ENCODE peak calls at places on chromosomes 13 and 19, in five cellular contexts. D is CD8-positive, alpha-beta memory T cell; A is gastrocnemius medialis; O is fibroblast of mammary gland; Q is astrocyte. M is an unnamed sample.

GRCh38 chr19:55258476-55258827 is 365 bp downstream of the PPP6R1 start:
- DNase-seq in D (no peak), A (no peak), Q (peak), O (no peak), M (no peak)

GRCh38 chr13:114089751-114090400 is 42.5 kb downstream of the RASA3 start:
- DNase-seq in A (no peak), D (no peak), O (no peak), Q (no peak), M (peak)

GRCh38 chr13:45370922-45371406 is 30.0 kb upstream of the TPT1 start:
- DNase-seq in A (peak), D (peak), Q (peak), O (peak), M (peak)

GRCh38 chr19:911197-912033 is 1.6 kb downstream of the R3HDM4 start:
- DNase-seq in O (no peak), D (no peak), A (no peak), Q (no peak), M (no peak)

GRCh38 chr13:79434578-79434977 is 28.5 kb upstream of the RBM26 start:
- DNase-seq in A (no peak), Q (peak), D (no peak), O (peak), M (no peak)

GRCh38 chr13:68727165-68727564 is 1380.5 kb upstream of the ATXN8OS start:
- DNase-seq in D (no peak), A (no peak), O (peak), Q (peak), M (no peak)

GRCh38 chr13:30110301-30111070 is 196.9 kb downstream of the KATNAL1 start:
- DNase-seq in A (no peak), O (peak), D (no peak), Q (no peak), M (no peak)

GRCh38 chr19:2261438-2262172 is 5.4 kb upstream of the JSRP1 start:
- DNase-seq in Q (no peak), A (no peak), O (peak), D (peak), M (no peak)

GRCh38 chr13:52738719-52739467 is 727 bp downstream of the CNMD start:
- DNase-seq in A (no peak), D (peak), O (no peak), Q (no peak), M (peak)

GRCh38 chr13:32029684-32030083 is 1.9 kb upstream of the FRY start:
- DNase-seq in O (no peak), Q (no peak), A (no peak), D (no peak), M (no peak)

GRCh38 chr19:46537136-46538097 is 41.8 kb upstream of the PNMA8B start:
- DNase-seq in D (peak), O (peak), Q (no peak), A (no peak), M (no peak)

GRCh38 chr19:39154626-39155100 is 29.1 kb downstream of the PAK4 start:
- DNase-seq in A (no peak), D (no peak), O (no peak), Q (no peak), M (no peak)

GRCh38 chr13:91601273-91601672 is 202.9 kb downstream of the GPC5 start:
- DNase-seq in D (no peak), A (no peak), O (no peak), Q (no peak), M (no peak)

GRCh38 chr19:56087647-56088346 is 33.3 kb downstream of the ZNF787 start:
- DNase-seq in Q (no peak), D (no peak), O (no peak), A (no peak), M (no peak)

GRCh38 chr13:22114630-22115311 is 443.9 kb downstream of the FGF9 start:
- DNase-seq in Q (no peak), D (peak), O (no peak), A (peak), M (no peak)

GRCh38 chr13:42883771-42884170 is 102.4 kb downstream of the FAM216B start:
- DNase-seq in Q (peak), O (peak), D (no peak), A (peak), M (no peak)

GRCh38 chr19:4414144-4414799 is 11.8 kb downstream of the CHAF1A start:
- DNase-seq in Q (no peak), O (peak), D (no peak), A (no peak), M (no peak)

GRCh38 chr19:5308471-5309437 is 31.9 kb downstream of the PTPRS start:
- DNase-seq in O (peak), D (no peak), Q (peak), A (peak), M (peak)

GRCh38 chr19:39127812-39128510 is 2.4 kb downstream of the PAK4 start:
- DNase-seq in O (no peak), A (no peak), Q (no peak), D (no peak), M (no peak)

GRCh38 chr19:35160629-35161433 is 6.3 kb downstream of the FXYD5 start:
- DNase-seq in D (no peak), A (no peak), O (no peak), Q (no peak), M (no peak)

GRCh38 chr13:46593403-46593802 is 40.4 kb downstream of the LRCH1 start:
- DNase-seq in D (peak), O (no peak), A (no peak), Q (no peak), M (no peak)

GRCh38 chr13:112951674-112952371 is 17.2 kb upstream of the MCF2L start:
- DNase-seq in D (no peak), A (no peak), Q (no peak), O (no peak), M (no peak)

GRCh38 chr13:108342369-108343289 is 73.1 kb downstream of the TNFSF13B start:
- DNase-seq in Q (peak), O (peak), D (no peak), A (no peak), M (no peak)

GRCh38 chr13:49400755-49401659 is 42.9 kb downstream of the CAB39L start:
- DNase-seq in D (no peak), Q (peak), O (peak), A (no peak), M (no peak)

GRCh38 chr13:114054830-114055439 is 77.5 kb downstream of the RASA3 start:
- DNase-seq in Q (no peak), O (no peak), A (no peak), D (no peak), M (peak)

GRCh38 chr13:99506632-99507031 is 5.4 kb downstream of the TM9SF2 start:
- DNase-seq in O (no peak), A (no peak), Q (no peak), D (no peak), M (no peak)

GRCh38 chr13:49499889-49500660 is 4.3 kb downstream of the PHF11 start:
- DNase-seq in Q (peak), D (no peak), O (peak), A (no peak), M (no peak)

GRCh38 chr19:45828523-45828922 is 13.4 kb upstream of the RSPH6A start:
- DNase-seq in O (no peak), Q (no peak), D (no peak), A (no peak), M (no peak)

GRCh38 chr13:29260684-29261083 is 334.8 kb downstream of the SLC7A1 start:
- DNase-seq in O (no peak), Q (no peak), D (no peak), A (no peak), M (no peak)

GRCh38 chr13:64054306-64054705 is 2638.7 kb upstream of the PCDH20 start:
- DNase-seq in Q (no peak), D (no peak), O (no peak), A (no peak), M (no peak)

GRCh38 chr19:1239420-1239795 is 1.6 kb upstream of the CBARP start:
- DNase-seq in O (no peak), D (no peak), Q (no peak), A (no peak), M (no peak)

GRCh38 chr13:63297162-63297561 is 1881.5 kb upstream of the PCDH20 start:
- DNase-seq in Q (no peak), D (no peak), A (no peak), O (no peak), M (no peak)

GRCh38 chr13:49635599-49636433 is 7.5 kb downstream of the ARL11 start:
- DNase-seq in D (peak), O (peak), A (no peak), Q (peak), M (no peak)

GRCh38 chr13:33261426-33262068 is 24.0 kb downstream of the STARD13 start:
- DNase-seq in D (no peak), A (no peak), O (no peak), Q (no peak), M (peak)

GRCh38 chr13:46577656-46578589 is 25.0 kb downstream of the LRCH1 start:
- DNase-seq in Q (peak), O (peak), D (no peak), A (no peak), M (no peak)

GRCh38 chr13:100440756-100441421 is 147.7 kb downstream of the GGACT start:
- DNase-seq in A (no peak), O (peak), D (no peak), Q (peak), M (no peak)

DNA sequence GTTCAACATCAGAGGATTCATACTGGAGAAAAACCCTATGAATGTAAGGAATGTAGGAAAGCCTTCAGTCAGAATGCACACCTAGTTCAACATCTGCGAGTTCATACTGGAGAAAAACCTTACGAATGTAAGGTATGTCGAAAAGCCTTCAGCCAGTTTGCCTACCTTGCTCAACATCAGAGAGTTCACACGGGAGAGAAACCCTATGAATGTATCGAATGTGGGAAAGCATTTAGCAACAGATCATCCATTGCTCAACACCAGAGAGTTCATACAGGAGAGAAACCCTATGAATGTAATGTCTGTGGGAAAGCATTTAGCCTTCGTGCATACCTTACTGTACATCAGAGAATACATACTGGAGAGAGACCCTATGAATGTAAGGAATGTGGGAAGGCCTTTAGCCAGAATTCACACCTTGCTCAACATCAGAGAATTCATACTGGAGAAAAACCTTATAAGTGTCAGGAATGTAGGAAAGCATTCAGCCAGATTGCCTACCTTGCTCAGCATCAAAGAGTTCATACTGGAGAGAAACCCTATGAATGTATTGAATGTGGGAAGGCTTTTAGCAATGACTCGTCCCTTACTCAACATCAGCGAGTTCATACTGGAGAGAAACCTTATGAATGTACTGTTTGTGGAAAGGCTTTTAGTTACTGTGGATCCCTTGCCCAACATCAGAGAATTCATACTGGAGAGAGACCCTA is 15.4 kb downstream of the ZNF570 start:
- DNase-seq in O (no peak), D (no peak), A (no peak), Q (no peak), M (no peak)
- H3K4me3 ChIP-seq in O (no peak), D (no peak), A (no peak), Q (no peak), M (peak)

DNA sequence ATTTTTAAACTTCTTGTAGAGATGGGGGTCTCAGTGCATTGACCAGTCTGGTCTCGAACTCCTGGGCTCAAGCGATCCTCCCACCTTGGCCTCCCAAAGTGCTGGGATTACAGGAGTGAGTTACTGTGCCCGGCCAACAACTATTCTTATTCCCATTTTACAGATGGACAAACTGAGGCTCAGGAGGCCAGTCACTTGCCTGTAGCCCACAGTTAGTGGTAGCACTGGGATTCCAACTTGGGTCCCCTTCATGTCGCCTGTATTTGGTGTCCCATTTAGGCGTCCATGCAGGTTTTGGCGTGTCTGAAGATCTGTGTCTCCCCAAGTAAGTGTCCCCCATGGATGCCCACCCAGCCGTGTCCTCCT is 791 bp upstream of the AXL start:
- DNase-seq in D (no peak), A (no peak), O (no peak), Q (no peak), M (no peak)
- H3K4me3 ChIP-seq in D (no peak), A (no peak), O (peak), Q (no peak), M (peak)

DNA sequence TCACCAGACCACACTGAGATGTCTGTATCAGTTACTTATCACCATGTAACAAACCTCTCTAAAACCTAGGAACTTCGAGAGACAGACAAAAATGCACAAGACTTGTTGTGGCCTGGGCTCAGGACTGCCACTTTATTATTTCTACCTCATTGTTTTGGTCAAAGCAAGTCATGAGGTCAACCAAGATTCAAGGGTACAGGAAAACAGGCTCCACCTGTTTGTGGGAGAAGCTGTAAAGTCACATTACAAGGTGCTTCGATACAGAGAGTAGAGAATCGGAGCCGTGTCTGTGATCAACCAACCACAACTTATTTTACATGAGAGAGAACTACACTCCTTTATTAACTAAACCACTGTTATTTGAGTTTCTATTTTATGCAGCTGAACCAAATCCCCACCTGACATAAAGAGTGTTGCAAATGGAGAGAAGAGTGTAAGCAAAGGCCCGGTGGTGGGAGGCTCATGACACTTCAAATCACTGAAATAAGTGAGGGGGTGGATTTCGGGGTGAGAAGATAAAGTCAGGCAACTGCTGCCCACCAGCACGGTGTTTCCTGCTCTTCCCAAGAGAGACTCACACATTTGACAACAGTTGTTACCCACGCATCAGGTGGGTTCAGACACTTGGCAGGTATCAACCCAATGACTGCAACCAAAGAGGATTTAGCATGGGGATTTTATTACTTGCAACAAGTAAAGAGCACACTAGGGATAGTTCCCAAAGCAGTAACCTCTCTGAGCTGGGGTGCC is 39.0 kb upstream of the IGSF23 start:
- DNase-seq in A (no peak), Q (no peak), D (no peak), O (no peak), M (no peak)
- H3K4me3 ChIP-seq in A (no peak), Q (no peak), D (no peak), O (no peak), M (no peak)

DNA sequence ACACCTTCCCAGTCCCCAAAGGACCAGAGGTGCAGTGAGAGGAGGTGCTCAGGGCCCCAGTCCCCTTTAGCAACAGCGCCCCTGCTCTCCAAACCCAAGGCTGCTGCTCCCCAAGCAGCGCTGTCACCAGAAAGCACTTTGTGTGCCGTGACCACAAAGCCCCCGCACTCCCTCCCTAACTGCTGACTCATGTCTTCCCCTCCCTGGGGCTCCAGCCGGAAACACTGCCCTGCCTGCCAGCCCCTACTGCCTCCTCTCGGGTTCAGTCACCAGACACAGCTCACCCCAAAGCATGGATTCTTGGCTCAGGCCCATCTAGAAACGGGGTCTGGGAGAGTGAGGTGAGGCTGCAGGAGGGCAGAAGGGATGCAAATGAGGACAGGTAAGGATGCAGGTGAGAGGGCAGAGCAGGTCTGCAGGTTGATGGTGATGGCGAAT is 4.9 kb upstream of the TNFSF14 start:
- DNase-seq in D (peak), A (peak), O (peak), Q (peak), M (peak)
- H3K4me3 ChIP-seq in D (peak), A (no peak), O (no peak), Q (no peak), M (no peak)